ENCODE peak calls at places on chromosomes 2 and 18, in eight cellular contexts. C, H, J, E, I, Q, T and X are unnamed samples.

GRCh38 chr2:236663267-236663666 is 93.6 kb downstream of the ACKR3 start:
- DNase-seq in C (no peak), H (no peak), J (peak), E (no peak), I (peak), Q (peak), T (no peak), X (peak)

GRCh38 chr2:37543967-37544366 is 127.5 kb downstream of the CDC42EP3 start:
- DNase-seq in C (no peak), H (no peak), J (no peak), E (no peak), I (no peak), Q (no peak), T (no peak), X (no peak)

GRCh38 chr2:3449106-3449505 is 69.6 kb downstream of the TRAPPC12 start:
- DNase-seq in C (no peak), H (no peak), J (no peak), E (no peak), I (no peak), Q (peak), T (no peak), X (no peak)

GRCh38 chr18:48563027-48563426 is 24.2 kb downstream of the CTIF start:
- DNase-seq in C (no peak), H (no peak), J (peak), E (no peak), I (no peak), Q (no peak), T (peak), X (no peak)

GRCh38 chr2:131029812-131030211 is 63.4 kb downstream of the FAM168B start:
- DNase-seq in C (no peak), H (no peak), J (no peak), E (no peak), I (no peak), Q (peak), T (no peak), X (no peak)

GRCh38 chr2:64204006-64204632 is 59.9 kb upstream of the PELI1 start:
- DNase-seq in C (peak), H (peak), J (peak), E (no peak), I (peak), Q (no peak), T (no peak), X (no peak)

GRCh38 chr2:233434666-233435375 is 80.5 kb downstream of the DGKD start:
- DNase-seq in C (no peak), H (no peak), J (no peak), E (peak), I (no peak), Q (no peak), T (no peak), X (no peak)

GRCh38 chr18:59372975-59373374 is 13.9 kb upstream of the LMAN1 start:
- DNase-seq in C (no peak), H (no peak), J (no peak), E (no peak), I (no peak), Q (no peak), T (no peak), X (no peak)

GRCh38 chr18:53649621-53650020 is 574.8 kb downstream of the MBD2 start:
- DNase-seq in C (no peak), H (no peak), J (no peak), E (no peak), I (no peak), Q (no peak), T (no peak), X (no peak)

GRCh38 chr2:109721626-109722025 is 72.5 kb upstream of the RGPD5 start:
- DNase-seq in C (no peak), H (no peak), J (no peak), E (no peak), I (no peak), Q (no peak), T (no peak), X (no peak)

GRCh38 chr2:239715606-239716005 is 309.5 kb downstream of the NDUFA10 start:
- DNase-seq in C (peak), H (no peak), J (no peak), E (peak), I (no peak), Q (no peak), T (no peak), X (no peak)

GRCh38 chr2:120257522-120257921 is 4.9 kb downstream of the RALB start:
- DNase-seq in C (no peak), H (no peak), J (no peak), E (no peak), I (peak), Q (no peak), T (no peak), X (no peak)

GRCh38 chr2:172995323-172996244 is 80.1 kb upstream of the MAP3K20 start:
- DNase-seq in C (no peak), H (peak), J (peak), E (no peak), I (peak), Q (no peak), T (peak), X (peak)
- TF ChIP-seq CTCF in C (no peak), H (no peak), J (no peak), E (no peak), I (no peak), Q (peak), T (peak), X (peak)

DNA sequence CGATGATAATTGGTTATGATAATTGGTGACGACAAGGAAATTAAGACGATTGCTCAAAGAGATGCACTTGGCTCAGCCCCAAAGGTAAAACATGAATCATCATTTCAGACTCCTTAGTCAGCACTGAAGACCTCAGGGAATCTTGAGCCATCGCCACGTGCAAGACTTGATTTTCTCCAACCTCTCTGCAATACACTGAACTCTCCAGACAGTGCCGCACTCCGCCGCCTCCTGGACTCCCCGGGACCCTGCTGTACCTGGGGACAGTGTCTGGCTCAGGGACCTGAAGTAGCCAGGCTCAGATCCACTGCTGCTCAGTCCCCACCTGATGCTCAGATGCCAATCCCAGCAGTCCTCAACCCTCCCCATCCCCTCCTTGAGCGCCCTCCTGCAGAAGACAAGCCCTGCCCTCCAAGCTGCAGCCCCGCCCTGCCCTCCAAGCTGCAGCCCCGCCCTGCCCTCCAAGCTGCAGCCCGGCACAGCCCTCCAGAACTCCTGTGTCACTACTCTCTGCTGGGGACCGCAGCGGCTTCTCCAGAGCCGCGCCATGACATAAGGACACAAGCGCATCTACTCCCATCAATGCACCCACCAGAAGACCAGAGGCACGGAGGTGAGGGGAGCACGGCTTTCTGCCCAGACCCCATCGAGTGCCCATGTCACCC is 1.1 kb downstream of the TMEM18 start:
- DNase-seq in C (no peak), H (peak), J (peak), E (no peak), I (peak), Q (no peak), T (peak), X (peak)
- TF ChIP-seq CTCF in C (no peak), H (no peak), J (no peak), E (no peak), I (no peak), Q (no peak), T (peak), X (peak)

GRCh38 chr2:158754303-158754611 is 40.9 kb upstream of the DAPL1 start:
- DNase-seq in C (no peak), H (no peak), J (no peak), E (no peak), I (no peak), Q (no peak), T (no peak), X (no peak)
- TF ChIP-seq CTCF in C (no peak), H (peak), J (no peak), E (no peak), I (no peak), Q (no peak), T (peak), X (no peak)

DNA sequence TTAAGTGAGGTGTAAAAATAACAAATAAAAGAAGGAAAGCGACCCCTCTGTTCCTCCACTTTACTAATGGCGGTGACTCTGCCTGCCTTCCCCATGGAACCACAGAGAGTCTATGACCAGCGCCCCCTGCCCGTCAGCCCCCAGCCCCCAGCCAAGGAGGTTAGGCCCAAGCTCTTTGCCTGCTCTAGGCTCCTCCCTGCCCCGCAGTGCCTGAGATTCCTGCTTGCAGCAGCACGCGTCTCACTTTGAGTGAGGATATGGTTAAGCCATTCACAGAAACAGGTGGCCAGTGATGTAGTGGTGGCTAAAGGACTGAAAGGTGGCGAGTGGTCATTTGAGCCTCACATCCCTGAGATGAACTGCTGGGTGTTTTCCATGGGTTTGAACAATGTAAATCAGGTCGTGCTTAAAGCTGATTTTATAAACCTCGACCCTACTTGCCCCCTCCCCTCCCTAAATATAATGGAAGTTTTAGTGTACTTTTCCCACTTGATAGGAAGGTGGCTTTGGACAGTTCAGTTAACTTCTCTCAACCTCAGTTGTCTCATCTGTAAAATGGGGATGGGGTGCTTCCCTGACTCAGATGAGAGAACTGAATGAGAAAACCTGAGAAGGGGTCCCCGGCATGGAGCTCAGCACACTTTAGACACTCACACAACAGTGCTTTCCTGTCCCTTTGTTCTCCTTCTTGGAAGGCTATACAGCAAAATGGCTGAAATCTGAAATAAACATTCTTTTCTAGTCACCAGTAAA is 46.5 kb downstream of the IL1RL2 start:
- DNase-seq in C (no peak), H (no peak), J (no peak), E (no peak), I (no peak), Q (no peak), T (no peak), X (no peak)
- TF ChIP-seq CTCF in C (no peak), H (no peak), J (no peak), E (no peak), I (no peak), Q (no peak), T (no peak), X (no peak)